ENCODE peak calls at places on chromosomes 1 and 21, in eight cellular contexts. Y is effector memory CD8-positive, alpha-beta T cell; I is naive thymus-derived CD8-positive, alpha-beta T cell; D is left ventricle myocardium superior; E is T-cell; H is aorta; Z is heart left ventricle; B is left cardiac atrium. S is an unnamed sample.

GRCh38 chr1:93593868-93594602 is 87.6 kb downstream of the BCAR3 start:
- ATAC-seq in Y (no peak), I (no peak), D (no peak), E (no peak), H (no peak), Z (no peak), B (no peak), S (no peak)

GRCh38 chr1:181204530-181204929 is 116.0 kb downstream of the IER5 start:
- ATAC-seq in Y (no peak), I (no peak), D (no peak), E (no peak), H (no peak), Z (no peak), B (no peak), S (no peak)

GRCh38 chr21:36725793-36726386 is 27.0 kb downstream of the SIM2 start:
- ATAC-seq in Y (no peak), I (no peak), D (no peak), E (no peak), H (no peak), Z (no peak), B (no peak), S (no peak)

GRCh38 chr1:150535511-150536281 is 13.5 kb upstream of the ADAMTSL4 start:
- ATAC-seq in Y (no peak), I (no peak), D (peak; percentile 5), E (no peak), H (no peak), Z (peak; percentile 35), B (no peak), S (no peak)

GRCh38 chr1:239909894-239910293 is 181.8 kb upstream of the FMN2 start:
- ATAC-seq in Y (no peak), I (no peak), D (no peak), E (no peak), H (peak; percentile 62), Z (no peak), B (no peak), S (peak; percentile 59)

GRCh38 chr1:180515364-180515763 is 13.0 kb upstream of the ACBD6 start:
- ATAC-seq in Y (no peak), I (no peak), D (no peak), E (no peak), H (no peak), Z (no peak), B (no peak), S (no peak)

GRCh38 chr1:223682502-223682901 is 17.0 kb upstream of the CAPN8 start:
- ATAC-seq in Y (no peak), I (no peak), D (no peak), E (no peak), H (no peak), Z (no peak), B (no peak), S (no peak)

GRCh38 chr1:46401514-46401913 is 7.4 kb downstream of the FAAH start:
- ATAC-seq in Y (no peak), I (no peak), D (no peak), E (no peak), H (peak; percentile 11), Z (no peak), B (peak; percentile 7), S (no peak)

GRCh38 chr1:89310976-89311375 is 38.3 kb upstream of the GBP5 start:
- ATAC-seq in Y (no peak), I (no peak), D (no peak), E (no peak), H (no peak), Z (no peak), B (no peak), S (no peak)

GRCh38 chr1:113219377-113219776 is 146.4 kb downstream of the LRIG2 start:
- ATAC-seq in Y (no peak), I (no peak), D (no peak), E (no peak), H (no peak), Z (no peak), B (no peak), S (no peak)

GRCh38 chr1:245377854-245378253 is 223.1 kb downstream of the KIF26B start:
- ATAC-seq in Y (no peak), I (peak; percentile 39), D (no peak), E (peak; percentile 34), H (no peak), Z (no peak), B (no peak), S (no peak)

GRCh38 chr1:206757524-206758266 is 12.9 kb upstream of the IL19 start:
- ATAC-seq in Y (peak; percentile 97), I (peak; percentile 97), D (no peak), E (peak; percentile 97), H (no peak), Z (no peak), B (no peak), S (no peak)

GRCh38 chr1:13583592-13583963 is at the start of gene PDPN:
- ATAC-seq in Y (no peak), I (no peak), D (peak; percentile 85), E (no peak), H (peak; percentile 72), Z (peak; percentile 44), B (peak; percentile 80), S (peak; percentile 76)

GRCh38 chr1:47725000-47725731 is 272.0 kb downstream of the TRABD2B start:
- ATAC-seq in Y (no peak), I (no peak), D (peak; percentile 42), E (no peak), H (peak; percentile 42), Z (no peak), B (peak; percentile 20), S (no peak)

GRCh38 chr1:235617808-235618207 is 31.8 kb downstream of the GNG4 start:
- ATAC-seq in Y (no peak), I (no peak), D (no peak), E (no peak), H (no peak), Z (no peak), B (peak; percentile 75), S (no peak)

GRCh38 chr1:160407819-160408801 is 7.7 kb downstream of the VANGL2 start:
- ATAC-seq in Y (no peak), I (no peak), D (no peak), E (no peak), H (no peak), Z (no peak), B (peak; percentile 40), S (no peak)

GRCh38 chr1:1355376-1355775 is 3.0 kb downstream of the MXRA8 start:
- ATAC-seq in Y (no peak), I (no peak), D (no peak), E (no peak), H (no peak), Z (no peak), B (no peak), S (no peak)

GRCh38 chr1:180154003-180154324 is 705 bp upstream of the QSOX1 start:
- ATAC-seq in Y (no peak), I (no peak), D (peak; percentile 1), E (no peak), H (no peak), Z (no peak), B (no peak), S (no peak)

GRCh38 chr1:64038965-64039926 is 164.2 kb upstream of the UBE2U start:
- ATAC-seq in Y (no peak), I (no peak), D (peak; percentile 69), E (no peak), H (peak; percentile 82), Z (peak; percentile 46), B (peak; percentile 78), S (peak; percentile 79)

GRCh38 chr1:5651964-5652751 is 340.1 kb downstream of the NPHP4 start:
- ATAC-seq in Y (no peak), I (no peak), D (no peak), E (no peak), H (no peak), Z (no peak), B (peak; percentile 65), S (no peak)

GRCh38 chr1:45038240-45038639 is 26.2 kb downstream of the UROD start:
- ATAC-seq in Y (no peak), I (no peak), D (no peak), E (no peak), H (no peak), Z (no peak), B (no peak), S (no peak)

GRCh38 chr1:50368179-50369007 is 54.9 kb downstream of the DMRTA2 start:
- ATAC-seq in Y (no peak), I (no peak), D (peak; percentile 38), E (no peak), H (no peak), Z (no peak), B (peak; percentile 51), S (no peak)

GRCh38 chr1:48793863-48794262 is 17.2 kb upstream of the BEND5 start:
- ATAC-seq in Y (peak; percentile 47), I (no peak), D (no peak), E (no peak), H (no peak), Z (no peak), B (no peak), S (no peak)

GRCh38 chr1:41742219-41742618 is 176.5 kb downstream of the HIVEP3 start:
- ATAC-seq in Y (no peak), I (no peak), D (no peak), E (no peak), H (no peak), Z (no peak), B (no peak), S (no peak)

GRCh38 chr1:1418464-1419362 is 2.4 kb downstream of the ANKRD65 start:
- ATAC-seq in Y (no peak), I (no peak), D (no peak), E (no peak), H (peak; percentile 22), Z (no peak), B (no peak), S (no peak)

S was measured in gastroesophageal sphincter.